ENCODE peak calls at places on chromosomes 5 and 9, in five cellular contexts. W, B, P, S and D are unnamed samples.

GRCh38 chr5:20610650-20611049 is 622.6 kb upstream of the CDH18 start:
- DNase-seq in S (no peak), P (no peak), B (no peak), W (no peak), D (no peak)

GRCh38 chr9:75133396-75133795 is 45.1 kb downstream of the OSTF1 start:
- DNase-seq in S (no peak), P (no peak), B (no peak), W (no peak), D (no peak)

GRCh38 chr5:77379558-77380061 is 112.5 kb downstream of the WDR41 start:
- DNase-seq in W (no peak), P (no peak), S (no peak), B (no peak), D (no peak)

GRCh38 chr5:80382488-80382887 is 25.4 kb upstream of the ZFYVE16 start:
- DNase-seq in W (no peak), P (no peak), S (no peak), B (no peak), D (no peak)

GRCh38 chr5:53201746-53202145 is 92.2 kb upstream of the MOCS2 start:
- DNase-seq in W (peak; percentile 7), B (no peak), P (no peak), S (no peak), D (no peak)

GRCh38 chr9:110545705-110546104 is 33.8 kb downstream of the SVEP1 start:
- DNase-seq in W (peak; percentile 37), B (no peak), S (no peak), P (no peak), D (no peak)

GRCh38 chr9:621199-621860 is 220.2 kb upstream of the DMRT1 start:
- DNase-seq in S (no peak), B (no peak), P (no peak), W (peak; percentile 33), D (no peak)

GRCh38 chr5:141617128-141617527 is 1.7 kb downstream of the DIAPH1 start:
- DNase-seq in S (no peak), B (no peak), P (no peak), W (peak; percentile 25), D (no peak)

GRCh38 chr5:124692324-124692723 is 54.1 kb downstream of the ZNF608 start:
- DNase-seq in S (no peak), W (peak; percentile 51), B (peak; percentile 24), P (no peak), D (no peak)

GRCh38 chr5:123094227-123094918 is 5.3 kb downstream of the PRDM6 start:
- DNase-seq in P (no peak), W (no peak), S (no peak), B (no peak), D (no peak)

GRCh38 chr5:120464627-120465280 is 654 bp downstream of the PRR16 start:
- DNase-seq in W (peak; percentile 73), B (no peak), S (peak; percentile 75), P (peak; percentile 15), D (no peak)

GRCh38 chr5:40266952-40267351 is 412.8 kb upstream of the PTGER4 start:
- DNase-seq in S (no peak), B (no peak), P (no peak), W (no peak), D (no peak)

GRCh38 chr5:167593706-167594105 is 697.7 kb upstream of the WWC1 start:
- DNase-seq in W (no peak), B (no peak), P (no peak), S (no peak), D (no peak)

GRCh38 chr9:104258289-104259045 is 164.4 kb downstream of the SMC2 start:
- DNase-seq in B (no peak), S (no peak), W (no peak), P (no peak), D (no peak)

GRCh38 chr5:132253452-132254320 is 3.8 kb upstream of the PDLIM4 start:
- DNase-seq in W (no peak), S (peak; percentile 68), B (no peak), P (no peak), D (no peak)

GRCh38 chr9:12972608-12973589 is 198.1 kb downstream of the LURAP1L start:
- DNase-seq in S (peak; percentile 85), P (peak; percentile 5), B (no peak), W (no peak), D (no peak)

GRCh38 chr9:129617167-129617566 is 3.7 kb downstream of the C9orf50 start:
- DNase-seq in P (no peak), S (no peak), W (peak; percentile 71), B (no peak), D (no peak)

GRCh38 chr5:103446813-103447212 is 115.8 kb downstream of the NUDT12 start:
- DNase-seq in P (no peak), S (no peak), B (no peak), W (peak; percentile 61), D (no peak)

DNA sequence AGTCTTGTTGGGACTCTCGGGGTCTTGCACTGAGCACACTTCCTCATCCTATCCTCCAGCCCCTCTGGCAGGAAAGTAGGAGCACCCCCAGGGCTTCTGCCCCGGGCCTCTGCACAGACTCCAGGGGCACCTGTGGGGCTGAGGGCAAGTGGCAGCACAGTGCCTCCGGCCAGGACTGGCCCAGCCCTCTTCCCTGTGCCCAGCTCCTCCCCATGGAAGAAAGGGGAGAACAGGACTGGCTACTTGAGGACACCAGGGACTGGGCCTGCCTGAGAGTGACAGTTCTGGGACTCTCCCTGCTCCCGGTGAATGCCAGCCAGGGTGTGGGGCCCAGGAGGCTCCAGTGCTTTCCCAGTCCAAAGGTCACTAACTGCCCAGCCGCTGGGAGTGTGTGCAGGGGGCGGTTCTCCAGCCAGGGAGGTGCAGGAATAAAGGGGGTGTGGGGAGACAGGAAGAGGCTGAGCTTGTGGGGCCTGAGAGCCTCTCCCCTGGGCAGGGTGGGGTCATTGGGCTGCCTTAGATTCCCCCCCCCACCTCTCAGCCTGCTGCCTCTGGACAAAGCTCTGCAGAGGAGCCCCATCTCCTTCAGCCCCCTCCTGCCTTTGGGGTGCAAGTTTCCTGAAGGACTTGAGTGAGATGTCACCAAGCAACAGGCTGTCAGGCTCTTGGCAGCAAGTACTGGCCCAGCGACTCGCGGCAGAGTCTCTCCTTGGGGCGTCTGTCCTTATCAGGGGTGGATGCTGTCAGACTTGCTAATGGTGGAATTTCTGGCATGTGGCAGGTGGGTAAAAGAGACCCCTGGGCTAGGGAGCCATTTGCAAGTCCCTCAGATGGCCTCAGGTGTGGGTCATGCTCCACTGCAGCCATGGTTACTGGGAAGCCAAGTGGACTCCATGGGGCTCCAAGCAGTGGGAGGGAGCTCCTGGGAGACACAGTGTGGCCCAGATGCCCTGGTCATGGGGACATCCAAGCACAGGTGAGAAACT is 19.1 kb upstream of the JADE2 start:
- DNase-seq in P (peak; percentile 96), B (no peak), W (no peak), S (peak; percentile 75), D (no peak)
- H3K4me3 ChIP-seq in P (peak overlapping the region; percentile 27), B (no peak overlapping the region), W (no peak overlapping the region), S (no peak overlapping the region), D (peak overlapping the region; percentile 60)

GRCh38 chr9:112887377-112887776 is 3.3 kb downstream of the SLC46A2 start:
- DNase-seq in P (peak; percentile 12), S (no peak), B (no peak), W (no peak), D (no peak)
- TF ChIP-seq CTCF in P (no peak), S (no peak), B (no peak), W (peak; percentile 22), D (peak; percentile 39)

GRCh38 chr5:169805937-169806700 is 169.0 kb downstream of the DOCK2 start:
- DNase-seq in P (no peak), S (no peak), W (no peak), B (no peak), D (no peak)

GRCh38 chr5:169804861-169805260 is 167.8 kb downstream of the DOCK2 start:
- DNase-seq in S (no peak), P (no peak), B (no peak), W (peak; percentile 89), D (no peak)

GRCh38 chr5:169808118-169808581 is 171.1 kb downstream of the DOCK2 start:
- DNase-seq in S (no peak), B (no peak), P (no peak), W (no peak), D (no peak)

GRCh38 chr5:169803077-169803981 is 166.3 kb downstream of the DOCK2 start:
- DNase-seq in W (peak; percentile 99), B (peak; percentile 89), P (no peak), S (peak; percentile 84), D (no peak)

GRCh38 chr5:169805527-169805934 is 168.5 kb downstream of the DOCK2 start:
- DNase-seq in S (no peak), W (peak; percentile 62), B (no peak), P (no peak), D (no peak)
- H3K4me3 ChIP-seq in S (no peak overlapping the region), W (no peak overlapping the region), B (no peak overlapping the region), P (no peak overlapping the region), D (no peak overlapping the region)

DNA sequence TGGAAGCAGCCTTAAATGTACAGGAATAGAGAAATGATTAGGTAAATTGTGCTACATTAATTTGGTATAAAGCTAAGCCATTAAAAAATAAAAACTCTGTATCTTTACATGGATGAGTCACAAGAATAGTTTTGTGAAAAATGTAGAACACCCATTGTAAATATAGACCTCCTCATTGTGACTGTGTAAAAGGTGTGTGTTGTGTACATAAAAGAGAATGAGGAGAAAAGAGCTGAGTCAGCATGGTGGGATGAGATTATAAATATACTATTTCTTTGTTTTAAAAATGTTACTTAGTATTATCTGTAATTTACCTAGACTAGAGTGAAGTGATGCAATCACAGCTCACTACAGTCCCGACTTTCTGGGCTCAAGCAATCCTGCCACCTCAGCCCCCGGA is 250.5 kb downstream of the KIAA0825 start:
- DNase-seq in P (no peak), S (no peak), W (peak; percentile 2), B (no peak), D (no peak)
- TF ChIP-seq CTCF in P (no peak), S (no peak), W (no peak), B (no peak), D (no peak)

GRCh38 chr5:154059039-154059430 is 20.3 kb downstream of the MFAP3 start:
- DNase-seq in P (no peak), B (no peak), S (no peak), W (no peak), D (no peak)

GRCh38 chr5:154055225-154055624 is 16.5 kb downstream of the MFAP3 start:
- DNase-seq in P (no peak), S (no peak), B (no peak), W (no peak), D (no peak)

GRCh38 chr5:154053468-154053867 is 14.7 kb downstream of the MFAP3 start:
- DNase-seq in B (no peak), S (no peak), P (no peak), W (no peak), D (no peak)

GRCh38 chr5:154059583-154059982 is 20.8 kb downstream of the MFAP3 start:
- DNase-seq in S (no peak), P (no peak), W (no peak), B (no peak), D (no peak)

GRCh38 chr5:154058055-154059038 is 19.6 kb downstream of the MFAP3 start:
- DNase-seq in P (peak; percentile 26), S (no peak), B (no peak), W (peak; percentile 32), D (no peak)
- H3K4me3 ChIP-seq in P (no peak overlapping the region), S (no peak overlapping the region), B (no peak overlapping the region), W (no peak overlapping the region), D (no peak overlapping the region)

GRCh38 chr5:172189693-172190296 is 1.8 kb upstream of the STK10 start:
- DNase-seq in P (no peak), S (no peak), B (no peak), W (no peak), D (no peak)

GRCh38 chr5:172188033-172188892 is at the start of gene STK10:
- DNase-seq in B (peak; percentile 64), P (peak; percentile 88), W (peak; percentile 88), S (peak; percentile 96), D (peak; percentile 52)

GRCh38 chr5:172186114-172186695 is 1.8 kb downstream of the STK10 start:
- DNase-seq in B (no peak), W (no peak), S (peak; percentile 39), P (no peak), D (no peak)

GRCh38 chr5:172187118-172188032 is 649 bp downstream of the STK10 start:
- DNase-seq in S (peak; percentile 82), P (peak; percentile 79), W (peak; percentile 80), B (no peak), D (no peak)

GRCh38 chr5:172188893-172189692 is 1.1 kb upstream of the STK10 start:
- DNase-seq in B (no peak), S (peak; percentile 37), P (no peak), W (no peak), D (no peak)
- TF ChIP-seq CTCF in B (no peak), S (no peak), P (no peak), W (no peak), D (no peak)